ENCODE peak calls at places on chromosomes 13 and 19, in six cellular contexts. D, X, Y, A, S and W are unnamed samples.

GRCh38 chr13:103133551-103133950 is 67.3 kb upstream of the SLC10A2 start:
- DNase-seq in D (no peak), X (no peak), Y (no peak), A (no peak), S (no peak), W (no peak)

GRCh38 chr19:45630463-45630862 is 8.7 kb downstream of the EML2 start:
- DNase-seq in D (no peak), X (no peak), Y (peak), A (peak), S (no peak), W (peak)

GRCh38 chr19:55554749-55555152 is 9.4 kb upstream of the SBK3 start:
- DNase-seq in D (no peak), X (no peak), Y (no peak), A (no peak), S (no peak), W (no peak)

GRCh38 chr19:13778847-13779246 is 4.6 kb downstream of the C19orf53 start:
- DNase-seq in D (no peak), X (no peak), Y (no peak), A (no peak), S (no peak), W (no peak)

GRCh38 chr13:109587689-109588088 is 198.7 kb downstream of the IRS2 start:
- DNase-seq in D (no peak), X (no peak), Y (no peak), A (no peak), S (no peak), W (no peak)

GRCh38 chr19:46069841-46070341 is 29.1 kb upstream of the IGFL4 start:
- DNase-seq in D (no peak), X (no peak), Y (peak), A (no peak), S (no peak), W (peak)

GRCh38 chr13:40336228-40337221 is 329.9 kb downstream of the FOXO1 start:
- DNase-seq in D (no peak), X (no peak), Y (peak), A (no peak), S (no peak), W (no peak)

GRCh38 chr13:24271611-24272451 is 37.5 kb upstream of the C1QTNF9 start:
- DNase-seq in D (peak), X (no peak), Y (peak), A (peak), S (no peak), W (peak)

GRCh38 chr19:56253737-56254136 is 18.8 kb upstream of the EDDM13 start:
- DNase-seq in D (no peak), X (peak), Y (peak), A (peak), S (peak), W (peak)

GRCh38 chr13:73138967-73139491 is 80.2 kb downstream of the KLF5 start:
- DNase-seq in D (no peak), X (no peak), Y (no peak), A (no peak), S (no peak), W (no peak)

GRCh38 chr13:31699650-31700049 is 39.7 kb upstream of the RXFP2 start:
- DNase-seq in D (no peak), X (peak), Y (peak), A (no peak), S (no peak), W (peak)

GRCh38 chr19:4393947-4394590 is 6.3 kb downstream of the SH3GL1 start:
- DNase-seq in D (no peak), X (peak), Y (no peak), A (no peak), S (no peak), W (no peak)

GRCh38 chr13:74465279-74465678 is 331.1 kb upstream of the KLF12 start:
- DNase-seq in D (no peak), X (no peak), Y (no peak), A (no peak), S (no peak), W (peak)

GRCh38 chr19:34171877-34172660 is at the start of gene LSM14A:
- DNase-seq in D (peak), X (peak), Y (peak), A (peak), S (peak), W (peak)

GRCh38 chr19:42280761-42281174 is 11.7 kb downstream of the CIC start:
- DNase-seq in D (peak), X (peak), Y (peak), A (no peak), S (no peak), W (peak)

GRCh38 chr19:29880498-29881081 is 61.4 kb upstream of the URI1 start:
- DNase-seq in D (no peak), X (no peak), Y (no peak), A (no peak), S (no peak), W (no peak)

GRCh38 chr19:42131149-42132029 is 857 bp downstream of the POU2F2 start:
- DNase-seq in D (no peak), X (no peak), Y (no peak), A (no peak), S (no peak), W (no peak)

GRCh38 chr19:37594982-37595382 is 306 bp downstream of the ZNF540 start:
- DNase-seq in D (peak), X (no peak), Y (no peak), A (peak), S (peak), W (peak)

GRCh38 chr13:24119593-24120508 is 40.7 kb upstream of the SPATA13 start:
- DNase-seq in D (no peak), X (peak), Y (no peak), A (no peak), S (no peak), W (no peak)

GRCh38 chr19:45474941-45475516 is 7.2 kb downstream of the FOSB start:
- DNase-seq in D (no peak), X (no peak), Y (peak), A (no peak), S (no peak), W (no peak)

GRCh38 chr19:13888281-13888680 is 11.3 kb downstream of the NANOS3 start:
- DNase-seq in D (no peak), X (no peak), Y (no peak), A (no peak), S (no peak), W (no peak)

GRCh38 chr13:113064534-113065405 is 40.8 kb upstream of the F7 start:
- DNase-seq in D (no peak), X (no peak), Y (peak), A (no peak), S (no peak), W (peak)

GRCh38 chr13:104318121-104318520 is 1251.9 kb upstream of the SLC10A2 start:
- DNase-seq in D (no peak), X (peak), Y (peak), A (no peak), S (no peak), W (no peak)

GRCh38 chr19:7973883-7974282 is 30.4 kb upstream of the TIMM44 start:
- DNase-seq in D (peak), X (no peak), Y (no peak), A (no peak), S (no peak), W (no peak)

GRCh38 chr13:113406321-113407102 is 42.6 kb upstream of the GRTP1 start:
- DNase-seq in D (no peak), X (no peak), Y (no peak), A (no peak), S (no peak), W (no peak)